ENCODE peak calls at places on chromosomes 2 and 18, in five cellular contexts. K, P, D, V and Z are unnamed samples.

GRCh38 chr2:56148825-56149224 is 35.0 kb upstream of the CCDC85A start:
- DNase-seq in D (peak; percentile 9), K (no peak), P (no peak), V (no peak), Z (no peak)

GRCh38 chr18:56086176-56086575 is 498.2 kb upstream of the TCF4 start:
- DNase-seq in K (no peak), V (no peak), P (no peak), D (no peak), Z (no peak)

GRCh38 chr2:10475221-10475722 is 27.1 kb upstream of the ODC1 start:
- DNase-seq in P (no peak), D (no peak), K (no peak), V (no peak), Z (no peak)

GRCh38 chr2:60679059-60679780 is 76.8 kb upstream of the PAPOLG start:
- DNase-seq in D (no peak), P (no peak), K (no peak), V (no peak), Z (no peak)

GRCh38 chr2:160033732-160034392 is 28.6 kb downstream of the PLA2R1 start:
- DNase-seq in D (peak; percentile 64), K (no peak), V (no peak), P (no peak), Z (no peak)

GRCh38 chr2:108182489-108182888 is 57.3 kb upstream of the SULT1C3 start:
- DNase-seq in P (no peak), K (no peak), V (no peak), D (peak; percentile 7), Z (peak; percentile 45)

GRCh38 chr2:127622561-127623387 is 23.2 kb upstream of the GPR17 start:
- DNase-seq in D (no peak), V (no peak), P (no peak), K (no peak), Z (no peak)

GRCh38 chr18:63708650-63709049 is 5.9 kb downstream of the SERPINB11 start:
- DNase-seq in K (no peak), P (no peak), V (no peak), D (peak; percentile 23), Z (no peak)

GRCh38 chr2:177335917-177336450 is 56.6 kb upstream of the AGPS start:
- DNase-seq in D (peak; percentile 25), P (no peak), V (no peak), K (no peak), Z (no peak)

GRCh38 chr2:167340322-167340721 is 452.0 kb downstream of the XIRP2 start:
- DNase-seq in K (no peak), D (no peak), P (no peak), V (no peak), Z (no peak)

GRCh38 chr2:144520718-144521487 is 984 bp upstream of the ZEB2 start:
- DNase-seq in V (no peak), D (peak; percentile 78), K (no peak), P (no peak), Z (no peak)

GRCh38 chr2:17470855-17471641 is 47.2 kb downstream of the RAD51AP2 start:
- DNase-seq in V (no peak), P (no peak), D (peak; percentile 79), K (no peak), Z (peak; percentile 14)

GRCh38 chr2:162475661-162476060 is 131.7 kb downstream of the GCA start:
- DNase-seq in D (no peak), P (no peak), K (no peak), V (no peak), Z (no peak)

GRCh38 chr18:55136864-55137263 is 177.6 kb upstream of the CCDC68 start:
- DNase-seq in K (no peak), V (no peak), D (no peak), P (no peak), Z (no peak)

GRCh38 chr18:79610461-79611039 is 69.1 kb upstream of the CTDP1 start:
- DNase-seq in V (no peak), P (no peak), K (no peak), D (no peak), Z (no peak)

GRCh38 chr2:160876029-160876428 is 284.2 kb upstream of the TANK start:
- DNase-seq in V (no peak), D (peak; percentile 9), P (no peak), K (no peak), Z (no peak)

GRCh38 chr2:111706481-111707001 is 177.5 kb downstream of the ANAPC1 start:
- DNase-seq in K (no peak), D (no peak), P (peak; percentile 12), V (peak; percentile 20), Z (no peak)

GRCh38 chr2:96073170-96073775 is 38.6 kb upstream of the GPAT2 start:
- DNase-seq in V (no peak), D (no peak), K (no peak), P (no peak), Z (no peak)

GRCh38 chr2:233469261-233470006 is 97.1 kb downstream of the USP40 start:
- DNase-seq in K (no peak), V (no peak), P (no peak), D (no peak), Z (no peak)

GRCh38 chr2:11155326-11156059 is at the start of gene SLC66A3:
- DNase-seq in P (no peak), D (peak; percentile 91), V (peak; percentile 72), K (no peak), Z (no peak)

GRCh38 chr2:187091664-187092063 is 242.7 kb upstream of the ZSWIM2 start:
- DNase-seq in K (no peak), P (no peak), D (no peak), V (no peak), Z (no peak)

GRCh38 chr2:219803294-219803693 is 175.9 kb downstream of the SLC4A3 start:
- DNase-seq in D (no peak), K (no peak), V (no peak), P (no peak), Z (no peak)

GRCh38 chr2:12211326-12212170 is 465.1 kb downstream of the LPIN1 start:
- DNase-seq in P (no peak), D (no peak), K (no peak), V (no peak), Z (no peak)

GRCh38 chr2:240949791-240950705 is 43.9 kb downstream of the CROCC2 start:
- DNase-seq in D (no peak), P (no peak), V (no peak), K (no peak), Z (peak; percentile 11)

GRCh38 chr2:65372619-65373018 is 59.8 kb downstream of the SPRED2 start:
- DNase-seq in K (no peak), D (no peak), V (no peak), P (no peak), Z (no peak)

GRCh38 chr2:74017181-74017580 is 32.5 kb downstream of the TET3 start:
- DNase-seq in D (no peak), V (no peak), K (no peak), P (no peak), Z (no peak)

GRCh38 chr18:62348474-62348873 is 23.4 kb downstream of the TNFRSF11A start:
- DNase-seq in V (no peak), K (no peak), P (no peak), D (no peak), Z (no peak)

GRCh38 chr2:18425186-18425585 is 135.3 kb downstream of the RDH14 start:
- DNase-seq in D (no peak), K (no peak), V (no peak), P (no peak), Z (no peak)

GRCh38 chr2:6723865-6724571 is 141.7 kb downstream of the CMPK2 start:
- DNase-seq in D (no peak), V (no peak), K (no peak), P (no peak), Z (no peak)